ENCODE peak calls at places on chromosomes 6 and 20, in six cellular contexts. O, M, U, W, Y and A are unnamed samples.

GRCh38 chr6:73564578-73565345 is 43.9 kb upstream of the EEF1A1 start:
- DNase-seq in O (no peak), M (peak; percentile 32), U (no peak), W (no peak), Y (no peak), A (no peak)

GRCh38 chr6:161547617-161548016 is 273.8 kb upstream of the AGPAT4 start:
- DNase-seq in O (no peak), M (no peak), U (no peak), W (no peak), Y (no peak), A (no peak)

GRCh38 chr6:13929196-13929595 is 4.4 kb downstream of the RNF182 start:
- DNase-seq in O (no peak), M (no peak), U (no peak), W (no peak), Y (no peak), A (no peak)

GRCh38 chr20:14583413-14583812 is 246.0 kb upstream of the FLRT3 start:
- DNase-seq in O (no peak), M (no peak), U (no peak), W (peak; percentile 13), Y (no peak), A (no peak)

GRCh38 chr6:27957526-27957925 is 485 bp downstream of the OR2B6 start:
- DNase-seq in O (no peak), M (no peak), U (no peak), W (no peak), Y (no peak), A (no peak)

GRCh38 chr6:155455766-155456165 is at the start of gene NOX3:
- DNase-seq in O (no peak), M (no peak), U (no peak), W (no peak), Y (no peak), A (no peak)

GRCh38 chr6:129766959-129767728 is 57.2 kb upstream of the ARHGAP18 start:
- DNase-seq in O (no peak), M (peak; percentile 30), U (no peak), W (no peak), Y (no peak), A (no peak)

GRCh38 chr20:3706774-3707507 is 5.5 kb downstream of the SIGLEC1 start:
- DNase-seq in O (no peak), M (no peak), U (peak; percentile 55), W (no peak), Y (no peak), A (peak; percentile 45)

GRCh38 chr6:9399916-9400315 is 964.6 kb upstream of the SLC35B3 start:
- DNase-seq in O (no peak), M (no peak), U (no peak), W (no peak), Y (peak; percentile 29), A (no peak)

GRCh38 chr6:142820336-142821016 is 124.5 kb downstream of the HIVEP2 start:
- DNase-seq in O (no peak), M (no peak), U (no peak), W (no peak), Y (no peak), A (no peak)

GRCh38 chr6:129671442-129672344 is 38.3 kb downstream of the ARHGAP18 start:
- DNase-seq in O (no peak), M (peak; percentile 43), U (no peak), W (no peak), Y (peak; percentile 56), A (no peak)

GRCh38 chr6:144284753-144285547 is at the start of gene UTRN:
- DNase-seq in O (peak; percentile 73), M (peak; percentile 47), U (peak; percentile 89), W (peak; percentile 57), Y (peak; percentile 74), A (peak; percentile 39)

GRCh38 chr6:135546206-135546605 is 48.7 kb upstream of the AHI1 start:
- DNase-seq in O (no peak), M (no peak), U (no peak), W (no peak), Y (no peak), A (no peak)

GRCh38 chr6:32837651-32838113 is 857 bp downstream of the TAP2 start:
- DNase-seq in O (no peak), M (no peak), U (no peak), W (no peak), Y (no peak), A (peak; percentile 23)

GRCh38 chr20:57688295-57688694 is 21.5 kb downstream of the PMEPA1 start:
- DNase-seq in O (no peak), M (no peak), U (no peak), W (no peak), Y (no peak), A (no peak)

GRCh38 chr6:117483645-117484016 is 1.2 kb downstream of the DCBLD1 start:
- DNase-seq in O (no peak), M (peak; percentile 14), U (no peak), W (no peak), Y (peak; percentile 44), A (peak; percentile 19)

GRCh38 chr6:98985391-98985790 is 37.6 kb upstream of the FBXL4 start:
- DNase-seq in O (no peak), M (no peak), U (no peak), W (no peak), Y (no peak), A (no peak)

GRCh38 chr20:45972500-45973183 is 639 bp upstream of the ZNF335 start:
- DNase-seq in O (no peak), M (no peak), U (no peak), W (no peak), Y (no peak), A (no peak)

GRCh38 chr6:137657351-137657911 is 163.2 kb upstream of the OLIG3 start:
- DNase-seq in O (no peak), M (no peak), U (no peak), W (no peak), Y (no peak), A (no peak)

GRCh38 chr6:49550413-49551125 is at the start of gene C6orf141:
- DNase-seq in O (no peak), M (no peak), U (no peak), W (peak; percentile 60), Y (no peak), A (peak; percentile 27)

GRCh38 chr20:45410887-45411286 is 2.8 kb downstream of the DBNDD2 start:
- DNase-seq in O (no peak), M (no peak), U (no peak), W (no peak), Y (no peak), A (no peak)

GRCh38 chr6:73854998-73855718 is 159.2 kb downstream of the CD109 start:
- DNase-seq in O (peak; percentile 84), M (peak; percentile 37), U (no peak), W (peak; percentile 1), Y (peak; percentile 46), A (no peak)

GRCh38 chr6:125984311-125984710 is 2.0 kb upstream of the TRMT11 start:
- DNase-seq in O (no peak), M (no peak), U (no peak), W (no peak), Y (no peak), A (no peak)

GRCh38 chr6:73639015-73639414 is 14.8 kb downstream of the SLC17A5 start:
- DNase-seq in O (no peak), M (no peak), U (no peak), W (no peak), Y (no peak), A (no peak)

GRCh38 chr6:35046098-35046497 is 95.0 kb downstream of the TCP11 start:
- DNase-seq in O (no peak), M (no peak), U (no peak), W (no peak), Y (no peak), A (no peak)

GRCh38 chr6:6006428-6007310 is at the start of gene NRN1:
- DNase-seq in O (no peak), M (no peak), U (no peak), W (no peak), Y (no peak), A (no peak)

GRCh38 chr20:50746138-50746940 is 15.0 kb downstream of the PARD6B start:
- DNase-seq in O (no peak), M (no peak), U (no peak), W (no peak), Y (peak; percentile 99), A (no peak)

DNA sequence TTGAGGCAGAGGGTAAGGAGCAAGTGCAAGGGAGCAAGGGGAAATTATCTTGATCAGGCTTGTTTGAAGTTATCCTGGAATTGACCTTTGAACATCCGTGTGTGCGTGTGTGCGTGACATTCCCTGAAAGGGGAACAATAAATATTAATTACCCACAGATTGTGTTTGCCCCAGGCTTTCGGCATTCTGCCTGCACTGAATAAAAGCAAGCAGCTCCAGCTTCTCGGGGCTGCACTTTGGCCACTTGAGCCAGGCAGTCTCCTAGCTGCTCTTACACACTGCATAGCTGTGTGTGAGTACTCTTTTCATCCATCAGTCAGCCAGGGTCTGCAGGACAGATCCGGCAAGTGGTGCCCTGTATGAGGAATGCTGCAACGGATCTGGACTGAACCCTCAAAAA is 107.7 kb upstream of the BTN3A2 start:
- DNase-seq in O (no peak), M (no peak), U (no peak), W (no peak), Y (peak; percentile 68), A (no peak)
- TF ChIP-seq POLR2A in O (no peak), M (no peak), U (no peak), W (no peak), Y (no peak), A (no peak)

GRCh38 chr6:88967891-88968290 is 4.5 kb upstream of the RNGTT start:
- DNase-seq in O (no peak), M (no peak), U (no peak), W (no peak), Y (no peak), A (no peak)

GRCh38 chr6:88958842-88959241 is 4.6 kb downstream of the RNGTT start:
- DNase-seq in O (no peak), M (no peak), U (no peak), W (no peak), Y (no peak), A (no peak)

GRCh38 chr6:88964509-88964908 is 1.1 kb upstream of the RNGTT start:
- DNase-seq in O (no peak), M (no peak), U (no peak), W (no peak), Y (no peak), A (no peak)

GRCh38 chr6:88965691-88966090 is 2.3 kb upstream of the RNGTT start:
- DNase-seq in O (no peak), M (no peak), U (no peak), W (no peak), Y (no peak), A (no peak)

GRCh38 chr6:88963139-88964090 is at the start of gene RNGTT:
- DNase-seq in O (peak; percentile 99), M (peak; percentile 96), U (peak; percentile 99), W (peak; percentile 86), Y (peak; percentile 97), A (peak; percentile 86)
- TF ChIP-seq POLR2A in O (peak; percentile 47), M (peak; percentile 91), U (no peak), W (peak; percentile 54), Y (peak; percentile 69), A (peak; percentile 59)

GRCh38 chr6:111589366-111589765 is 16.3 kb downstream of the TRAF3IP2 start:
- DNase-seq in O (no peak), M (no peak), U (peak; percentile 55), W (peak; percentile 74), Y (peak; percentile 44), A (peak; percentile 33)
- TF ChIP-seq POLR2A in O (no peak), M (no peak), U (no peak), W (no peak), Y (no peak), A (peak; percentile 29)

DNA sequence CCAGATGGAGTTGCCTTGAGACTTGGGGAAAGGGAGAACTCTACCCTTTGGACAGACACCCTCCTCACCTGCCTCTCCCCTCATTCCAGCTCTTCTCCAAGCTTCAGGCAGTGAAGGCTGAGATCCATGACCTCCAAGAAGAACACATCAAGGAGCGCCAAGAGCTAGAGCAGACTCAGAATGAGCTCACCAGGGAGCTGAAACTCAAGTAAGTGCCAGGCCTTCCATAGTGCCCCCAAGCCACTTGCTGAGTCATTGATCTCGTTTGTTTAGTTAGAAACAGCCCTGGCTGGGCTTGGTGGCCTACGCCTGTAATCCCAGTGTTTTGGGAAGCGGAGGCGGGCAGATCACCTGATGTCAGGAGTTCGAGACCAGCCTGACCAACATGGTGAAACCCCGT is 39.2 kb downstream of the KIF3B start:
- DNase-seq in O (no peak), M (no peak), U (no peak), W (no peak), Y (no peak), A (peak; percentile 12)
- TF ChIP-seq POLR2A in O (no peak), M (no peak), U (no peak), W (no peak), Y (no peak), A (no peak)